ENCODE peak calls at places on chromosomes 13 and 19, in ten cellular contexts. H is activated effector memory CD4-positive, alpha-beta T cell treated with Interleukin-2 at 50 U/mL for 16 hours; N is stimulated activated CD8-positive, alpha-beta memory T cell treated with anti-CD3 and anti-CD28 coated beads, Interleukin-7, amount 100 ng/mL, for 1 hour; J is endodermal cell; Y is EL; W is ELF-1; I is NCI-H2029 treated with DMSO at 0.1 percent for 48 hours; O is stimulated activated CD4-positive, alpha-beta T cell treated with anti-CD3 and anti-CD28 coated beads, Interleukin-1b, Interleukin-23, amount 100 ng/mL, for 4 hours; M is NCI-H1092; S is CD8-positive, alpha-beta memory T cell. A is an unnamed sample.

GRCh38 chr19:9931629-9932028 is 4.7 kb downstream of the OLFM2 start:
- DNase-seq in H (no peak), N (no peak), J (no peak), Y (no peak), W (no peak), I (no peak), O (no peak), M (no peak), S (no peak), A (no peak)

GRCh38 chr13:109666656-109667448 is 119.5 kb downstream of the IRS2 start:
- DNase-seq in H (no peak), N (no peak), J (no peak), Y (peak), W (peak), I (no peak), O (no peak), M (no peak), S (no peak), A (no peak)

GRCh38 chr13:80814541-80814940 is 473.6 kb upstream of the SPRY2 start:
- DNase-seq in H (no peak), N (no peak), J (no peak), Y (no peak), W (no peak), I (no peak), O (no peak), M (no peak), S (no peak), A (no peak)

GRCh38 chr19:18304496-18305312 is 18.2 kb downstream of the LSM4 start:
- DNase-seq in H (peak), N (peak), J (peak), Y (peak), W (peak), I (no peak), O (peak), M (no peak), S (peak), A (peak)

GRCh38 chr19:35248310-35249145 is at the start of gene LSR:
- DNase-seq in H (peak), N (peak), J (peak), Y (no peak), W (peak), I (peak), O (peak), M (no peak), S (peak), A (peak)

GRCh38 chr13:107347641-107348369 is 779.9 kb upstream of the ARGLU1 start:
- DNase-seq in H (no peak), N (no peak), J (no peak), Y (no peak), W (no peak), I (no peak), O (no peak), M (no peak), S (no peak), A (no peak)

GRCh38 chr19:33550741-33551140 is 29.1 kb upstream of the PEPD start:
- DNase-seq in H (no peak), N (no peak), J (no peak), Y (no peak), W (no peak), I (no peak), O (no peak), M (no peak), S (no peak), A (no peak)

GRCh38 chr19:33064117-33064777 is 441 bp downstream of the RHPN2 start:
- DNase-seq in H (no peak), N (no peak), J (peak), Y (peak), W (no peak), I (no peak), O (peak), M (no peak), S (no peak), A (peak)

GRCh38 chr13:47408546-47409319 is 511.9 kb upstream of the HTR2A start:
- DNase-seq in H (no peak), N (no peak), J (no peak), Y (no peak), W (no peak), I (no peak), O (no peak), M (no peak), S (no peak), A (no peak)

A was measured in GM23338.